ENCODE peak calls at places on chromosomes 16 and 17, in six cellular contexts. One of them, this sample, is unnamed.

GRCh38 chr16:31330553-31330890 is 24.5 kb upstream of the ITGAX start:
- DNase-seq in left lung: no peak
- DNase-seq in CD4-positive, alpha-beta T cell: no peak
- DNase-seq in uterus: no peak
- DNase-seq in heart right ventricle: no peak
- DNase-seq in colonic mucosa: no peak
- DNase-seq in this sample: no peak

GRCh38 chr17:72726936-72727335 is 365.6 kb downstream of the SLC39A11 start:
- DNase-seq in left lung: peak; percentile 50
- DNase-seq in CD4-positive, alpha-beta T cell: peak; percentile 23
- DNase-seq in uterus: no peak
- DNase-seq in heart right ventricle: no peak
- DNase-seq in colonic mucosa: no peak
- DNase-seq in this sample: no peak

GRCh38 chr16:88069397-88070168 is 118.3 kb downstream of the BANP start:
- DNase-seq in left lung: no peak
- DNase-seq in CD4-positive, alpha-beta T cell: no peak
- DNase-seq in uterus: no peak
- DNase-seq in heart right ventricle: no peak
- DNase-seq in colonic mucosa: no peak
- DNase-seq in this sample: no peak

GRCh38 chr17:79368521-79368920 is 242.3 kb downstream of the RBFOX3 start:
- DNase-seq in left lung: no peak
- DNase-seq in CD4-positive, alpha-beta T cell: no peak
- DNase-seq in uterus: no peak
- DNase-seq in heart right ventricle: no peak
- DNase-seq in colonic mucosa: no peak
- DNase-seq in this sample: no peak

GRCh38 chr16:89586853-89587252 is 11.3 kb downstream of the CPNE7 start:
- DNase-seq in left lung: no peak
- DNase-seq in CD4-positive, alpha-beta T cell: no peak
- DNase-seq in uterus: no peak
- DNase-seq in heart right ventricle: no peak
- DNase-seq in colonic mucosa: no peak
- DNase-seq in this sample: no peak

GRCh38 chr17:6064855-6065254 is 5.3 kb upstream of the WSCD1 start:
- DNase-seq in left lung: no peak
- DNase-seq in CD4-positive, alpha-beta T cell: no peak
- DNase-seq in uterus: no peak
- DNase-seq in heart right ventricle: no peak
- DNase-seq in colonic mucosa: no peak
- DNase-seq in this sample: no peak

GRCh38 chr17:20028436-20028835 is 19.3 kb downstream of the SPECC1 start:
- DNase-seq in left lung: no peak
- DNase-seq in CD4-positive, alpha-beta T cell: no peak
- DNase-seq in uterus: no peak
- DNase-seq in heart right ventricle: no peak
- DNase-seq in colonic mucosa: no peak
- DNase-seq in this sample: no peak

GRCh38 chr17:47338026-47338425 is 14.3 kb downstream of the EFCAB13 start:
- DNase-seq in left lung: no peak
- DNase-seq in CD4-positive, alpha-beta T cell: no peak
- DNase-seq in uterus: no peak
- DNase-seq in heart right ventricle: no peak
- DNase-seq in colonic mucosa: no peak
- DNase-seq in this sample: no peak

GRCh38 chr17:39739020-39739884 is 1.5 kb downstream of the GRB7 start:
- DNase-seq in left lung: peak; percentile 73
- DNase-seq in CD4-positive, alpha-beta T cell: no peak
- DNase-seq in uterus: peak; percentile 69
- DNase-seq in heart right ventricle: no peak
- DNase-seq in colonic mucosa: peak; percentile 93
- DNase-seq in this sample: peak; percentile 48

GRCh38 chr16:51243836-51244483 is 92.9 kb upstream of the SALL1 start:
- DNase-seq in left lung: no peak
- DNase-seq in CD4-positive, alpha-beta T cell: no peak
- DNase-seq in uterus: peak; percentile 54
- DNase-seq in heart right ventricle: no peak
- DNase-seq in colonic mucosa: peak; percentile 34
- DNase-seq in this sample: no peak

GRCh38 chr17:45749831-45750335 is 34.2 kb upstream of the CRHR1 start:
- DNase-seq in left lung: no peak
- DNase-seq in CD4-positive, alpha-beta T cell: no peak
- DNase-seq in uterus: no peak
- DNase-seq in heart right ventricle: no peak
- DNase-seq in colonic mucosa: no peak
- DNase-seq in this sample: no peak

GRCh38 chr17:29567362-29568330 is 809 bp upstream of the ABHD15 start:
- DNase-seq in left lung: peak; percentile 77
- DNase-seq in CD4-positive, alpha-beta T cell: peak; percentile 71
- DNase-seq in uterus: peak; percentile 51
- DNase-seq in heart right ventricle: peak; percentile 71
- DNase-seq in colonic mucosa: peak; percentile 80
- DNase-seq in this sample: peak; percentile 52

GRCh38 chr16:11673091-11674000 is 5.1 kb downstream of the SNN start:
- DNase-seq in left lung: no peak
- DNase-seq in CD4-positive, alpha-beta T cell: no peak
- DNase-seq in uterus: no peak
- DNase-seq in heart right ventricle: peak; percentile 56
- DNase-seq in colonic mucosa: no peak
- DNase-seq in this sample: no peak

GRCh38 chr16:11675561-11676511 is 7.6 kb downstream of the SNN start:
- DNase-seq in left lung: no peak
- DNase-seq in CD4-positive, alpha-beta T cell: no peak
- DNase-seq in uterus: no peak
- DNase-seq in heart right ventricle: peak; percentile 31
- DNase-seq in colonic mucosa: peak; percentile 77
- DNase-seq in this sample: no peak

GRCh38 chr16:11674818-11675560 is 6.7 kb downstream of the SNN start:
- DNase-seq in left lung: no peak
- DNase-seq in CD4-positive, alpha-beta T cell: no peak
- DNase-seq in uterus: peak; percentile 31
- DNase-seq in heart right ventricle: no peak
- DNase-seq in colonic mucosa: no peak
- DNase-seq in this sample: no peak

GRCh38 chr16:11672206-11673090 is 4.2 kb downstream of the SNN start:
- DNase-seq in left lung: no peak
- DNase-seq in CD4-positive, alpha-beta T cell: no peak
- DNase-seq in uterus: no peak
- DNase-seq in heart right ventricle: peak; percentile 27
- DNase-seq in colonic mucosa: no peak
- DNase-seq in this sample: no peak

GRCh38 chr16:11674001-11674817 is 6.0 kb downstream of the SNN start:
- DNase-seq in left lung: no peak
- DNase-seq in CD4-positive, alpha-beta T cell: no peak
- DNase-seq in uterus: no peak
- DNase-seq in heart right ventricle: no peak
- DNase-seq in colonic mucosa: no peak
- DNase-seq in this sample: no peak
- TF ChIP-seq CTCF in left lung: no peak
- TF ChIP-seq CTCF in CD4-positive, alpha-beta T cell: no peak
- TF ChIP-seq CTCF in uterus: no peak
- TF ChIP-seq CTCF in heart right ventricle: no peak
- TF ChIP-seq CTCF in colonic mucosa: no peak
- TF ChIP-seq CTCF in this sample: no peak

DNA sequence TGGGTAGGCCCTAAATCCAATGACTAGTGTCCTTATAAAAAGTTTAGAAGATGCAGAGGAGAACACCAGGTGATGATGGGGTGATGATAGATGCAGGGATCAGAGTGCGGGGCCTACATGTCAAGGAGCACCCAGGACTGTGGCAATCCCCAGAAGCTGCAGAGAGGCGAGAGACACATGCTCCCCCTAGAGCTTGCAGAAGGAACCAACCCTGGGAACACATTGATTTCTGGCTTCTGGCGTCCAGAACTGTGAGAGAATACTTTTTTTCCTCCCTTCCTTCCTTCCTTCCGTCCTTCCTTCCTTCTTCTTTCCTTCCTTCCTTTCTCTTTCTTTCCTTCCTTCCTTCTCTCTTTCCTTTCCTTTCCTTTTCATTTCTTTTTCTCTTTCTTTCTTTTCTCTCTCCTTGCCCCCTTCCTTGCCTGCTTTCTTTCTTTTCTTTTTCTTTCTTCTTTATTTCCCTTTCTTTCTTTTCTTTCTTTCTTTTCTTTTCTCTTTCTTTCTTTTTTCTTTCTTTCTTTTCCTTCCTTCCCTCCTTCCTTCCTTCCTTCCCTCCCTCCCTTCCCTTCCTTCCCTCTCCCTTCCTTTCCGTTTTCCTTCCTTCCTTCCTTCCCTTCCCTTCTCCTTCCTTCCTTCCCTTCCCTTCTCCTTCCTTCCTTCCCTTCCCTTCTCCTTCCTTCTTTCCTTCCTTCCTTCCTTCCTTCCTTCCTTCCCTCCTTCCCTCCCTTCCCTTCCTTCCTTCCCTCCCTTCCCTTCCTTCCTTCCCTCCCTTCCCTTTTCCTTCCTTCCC is 134.3 kb downstream of the HAPSTR1 start:
- DNase-seq in left lung: no peak
- DNase-seq in CD4-positive, alpha-beta T cell: no peak
- DNase-seq in uterus: no peak
- DNase-seq in heart right ventricle: no peak
- DNase-seq in colonic mucosa: no peak
- DNase-seq in this sample: no peak
- TF ChIP-seq CTCF in left lung: no peak
- TF ChIP-seq CTCF in CD4-positive, alpha-beta T cell: no peak
- TF ChIP-seq CTCF in uterus: no peak
- TF ChIP-seq CTCF in heart right ventricle: no peak
- TF ChIP-seq CTCF in colonic mucosa: peak; percentile 17
- TF ChIP-seq CTCF in this sample: peak; percentile 55

DNA sequence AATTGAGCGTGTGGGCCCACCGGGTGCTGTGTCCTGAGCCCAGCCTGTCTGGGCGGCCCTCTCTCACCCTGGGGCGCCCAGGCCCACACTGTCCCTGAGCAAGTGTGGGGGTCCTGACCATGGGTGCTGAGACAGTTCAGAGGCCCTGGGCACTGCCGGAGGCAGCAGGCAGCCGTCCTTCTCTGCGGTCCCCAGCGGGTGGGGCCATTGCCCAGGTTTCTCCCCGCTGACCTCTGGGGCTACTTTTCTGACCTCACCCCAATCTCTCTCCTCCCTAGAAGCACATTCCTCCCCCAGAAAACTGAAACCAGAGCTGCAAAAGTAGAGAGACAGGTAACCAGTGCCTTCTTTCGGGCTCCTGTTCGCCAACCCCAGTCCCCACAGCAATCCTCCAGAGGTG is 36.0 kb upstream of the PVALEF start:
- DNase-seq in left lung: no peak
- DNase-seq in CD4-positive, alpha-beta T cell: no peak
- DNase-seq in uterus: no peak
- DNase-seq in heart right ventricle: no peak
- DNase-seq in colonic mucosa: no peak
- DNase-seq in this sample: no peak
- TF ChIP-seq CTCF in left lung: no peak
- TF ChIP-seq CTCF in CD4-positive, alpha-beta T cell: no peak
- TF ChIP-seq CTCF in uterus: no peak
- TF ChIP-seq CTCF in heart right ventricle: no peak
- TF ChIP-seq CTCF in colonic mucosa: no peak
- TF ChIP-seq CTCF in this sample: no peak

DNA sequence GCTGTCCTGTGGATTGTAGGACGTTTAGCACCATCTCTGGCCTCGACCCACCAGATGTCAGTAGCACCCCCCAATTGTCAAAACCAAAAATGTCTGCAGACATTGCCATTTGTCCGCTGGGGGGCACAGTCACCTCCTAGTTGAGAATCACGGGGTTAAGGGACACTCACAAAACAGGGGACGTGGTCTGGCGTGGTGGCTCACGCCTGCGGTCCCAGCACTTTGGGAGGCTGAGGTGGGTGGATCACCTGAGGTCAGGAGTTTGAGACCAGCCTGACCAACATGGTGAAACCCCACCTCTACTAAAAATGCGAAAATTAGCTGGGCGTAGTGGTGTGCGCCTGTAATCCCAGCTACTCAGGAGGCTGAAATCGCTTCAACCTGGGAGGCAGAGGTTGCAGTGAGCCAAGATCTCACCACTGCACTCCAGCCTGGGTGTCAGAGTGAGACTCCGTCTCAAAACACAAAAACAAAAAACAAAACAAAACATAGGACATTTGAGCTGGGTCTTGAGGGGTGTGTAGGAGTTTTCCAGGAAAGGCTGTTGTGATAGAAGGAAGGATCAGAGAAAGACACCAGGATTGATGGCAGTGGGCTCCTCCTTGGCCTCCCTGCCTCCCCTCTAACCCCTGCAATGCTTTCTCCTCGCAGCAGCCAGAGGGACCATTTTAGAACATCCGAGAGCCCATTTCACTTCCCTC is 171.8 kb upstream of the GSE1 start:
- DNase-seq in left lung: no peak
- DNase-seq in CD4-positive, alpha-beta T cell: no peak
- DNase-seq in uterus: no peak
- DNase-seq in heart right ventricle: no peak
- DNase-seq in colonic mucosa: no peak
- DNase-seq in this sample: no peak
- TF ChIP-seq CTCF in left lung: no peak
- TF ChIP-seq CTCF in CD4-positive, alpha-beta T cell: no peak
- TF ChIP-seq CTCF in uterus: no peak
- TF ChIP-seq CTCF in heart right ventricle: no peak
- TF ChIP-seq CTCF in colonic mucosa: no peak
- TF ChIP-seq CTCF in this sample: no peak

GRCh38 chr17:44220211-44221071 is 966 bp upstream of the UBTF start:
- DNase-seq in left lung: peak; percentile 53
- DNase-seq in CD4-positive, alpha-beta T cell: peak; percentile 55
- DNase-seq in uterus: no peak
- DNase-seq in heart right ventricle: peak; percentile 64
- DNase-seq in colonic mucosa: peak; percentile 54
- DNase-seq in this sample: peak; percentile 39
- TF ChIP-seq CTCF in left lung: no peak
- TF ChIP-seq CTCF in CD4-positive, alpha-beta T cell: no peak
- TF ChIP-seq CTCF in uterus: no peak
- TF ChIP-seq CTCF in heart right ventricle: no peak
- TF ChIP-seq CTCF in colonic mucosa: no peak
- TF ChIP-seq CTCF in this sample: no peak

This sample was measured in progenitor cell of endocrine pancreas.